ENCODE peak calls at places on chromosomes 6 and 20, in six cellular contexts. O, T, K, W, R and N are unnamed samples.

GRCh38 chr20:23042270-23042669 is 7.2 kb downstream of the SSTR4 start:
- DNase-seq in O (no peak), T (no peak), K (no peak), W (no peak), R (no peak), N (no peak)

GRCh38 chr6:11392778-11393507 is 144.6 kb upstream of the TMEM170B start:
- DNase-seq in O (no peak), T (no peak), K (peak; percentile 38), W (peak; percentile 30), R (peak; percentile 32), N (no peak)

GRCh38 chr6:139433647-139434419 is 59.4 kb upstream of the CITED2 start:
- DNase-seq in O (no peak), T (no peak), K (no peak), W (no peak), R (peak; percentile 53), N (no peak)

GRCh38 chr6:157266274-157267101 is 56.8 kb downstream of the TMEM242 start:
- DNase-seq in O (no peak), T (no peak), K (no peak), W (no peak), R (no peak), N (no peak)

GRCh38 chr20:25338112-25339023 is 52.3 kb downstream of the ABHD12 start:
- DNase-seq in O (no peak), T (no peak), K (no peak), W (no peak), R (no peak), N (no peak)

GRCh38 chr20:59772931-59773913 is 160.2 kb downstream of the SYCP2 start:
- DNase-seq in O (no peak), T (peak; percentile 72), K (no peak), W (no peak), R (no peak), N (no peak)

GRCh38 chr6:169225887-169226286 is 27.8 kb downstream of the THBS2 start:
- DNase-seq in O (no peak), T (peak; percentile 50), K (no peak), W (no peak), R (no peak), N (no peak)

GRCh38 chr6:135941275-135941674 is 89.8 kb downstream of the PDE7B start:
- DNase-seq in O (no peak), T (no peak), K (peak; percentile 43), W (no peak), R (no peak), N (no peak)

GRCh38 chr6:88538130-88538706 is 372.1 kb upstream of the CNR1 start:
- DNase-seq in O (no peak), T (no peak), K (no peak), W (no peak), R (peak; percentile 12), N (no peak)

GRCh38 chr6:90131614-90132423 is 164.8 kb downstream of the BACH2 start:
- DNase-seq in O (no peak), T (no peak), K (peak; percentile 55), W (peak; percentile 44), R (no peak), N (peak; percentile 77)

GRCh38 chr6:1610497-1611321 is 994 bp downstream of the FOXC1 start:
- DNase-seq in O (no peak), T (peak; percentile 88), K (no peak), W (no peak), R (no peak), N (peak; percentile 50)

GRCh38 chr6:109295109-109295765 is 87.0 kb downstream of the CD164 start:
- DNase-seq in O (no peak), T (no peak), K (no peak), W (no peak), R (peak; percentile 78), N (no peak)
- H3K36me3 ChIP-seq in O (no peaks in the 10 kb centered on the region), T (no peaks in the 10 kb centered on the region), K (no peaks in the 10 kb centered on the region), W (no peaks in the 10 kb centered on the region), R (no peaks in the 10 kb centered on the region), N (no peaks in the 10 kb centered on the region)

GRCh38 chr6:36336210-36336588 is 489 bp downstream of the BNIP5 start:
- DNase-seq in O (no peak), T (no peak), K (no peak), W (no peak), R (no peak), N (no peak)
- H3K27ac ChIP-seq in O (no peak overlapping the region), T (no peak overlapping the region), K (no peak overlapping the region), W (no peak overlapping the region), R (no peak overlapping the region), N (no peak overlapping the region)

GRCh38 chr20:697826-698225 is 22.2 kb upstream of the SCRT2 start:
- DNase-seq in O (no peak), T (no peak), K (no peak), W (no peak), R (no peak), N (no peak)
- H3K36me3 ChIP-seq in O (no peaks in the 10 kb centered on the region), T (no peaks in the 10 kb centered on the region), K (no peaks in the 10 kb centered on the region), W (no peaks in the 10 kb centered on the region), R (no peaks in the 10 kb centered on the region), N (no peaks in the 10 kb centered on the region)

GRCh38 chr6:45441811-45442453 is 64.2 kb upstream of the SUPT3H start:
- DNase-seq in O (no peak), T (no peak), K (no peak), W (no peak), R (no peak), N (no peak)
- H3K27ac ChIP-seq in O (no peak overlapping the region), T (no peak overlapping the region), K (no peak overlapping the region), W (no peak overlapping the region), R (no peak overlapping the region), N (no peak overlapping the region)

DNA sequence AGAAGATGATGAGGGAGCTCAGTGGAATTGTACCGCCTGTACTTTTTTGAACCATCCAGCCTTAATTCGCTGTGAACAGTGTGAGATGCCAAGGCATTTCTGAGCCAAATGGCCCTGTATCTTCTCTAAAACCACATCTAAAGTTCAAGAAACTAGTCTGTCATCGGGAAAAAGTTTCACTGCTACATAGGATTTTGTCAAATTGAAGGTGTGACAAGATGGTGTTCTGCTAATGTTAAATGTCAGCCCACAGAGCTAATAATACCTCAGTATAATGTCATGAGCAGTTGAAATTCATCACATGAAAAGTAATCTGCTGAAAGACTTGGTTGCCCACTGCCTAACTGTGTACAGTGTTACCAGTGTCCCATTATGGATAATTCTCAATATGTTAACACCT is 9.6 kb downstream of the SUMO4 start:
- DNase-seq in O (no peak), T (no peak), K (no peak), W (no peak), R (no peak), N (no peak)
- H3K36me3 ChIP-seq in O (no peaks in the 10 kb centered on the region), T (no peaks in the 10 kb centered on the region), K (no peaks in the 10 kb centered on the region), W (peaks cover 18% of the 10 kb centered on the region), R (peaks cover 19% of the 10 kb centered on the region), N (peaks cover 32% of the 10 kb centered on the region)